ENCODE peak calls at places on chromosomes 12 and 14, in five cellular contexts. One of them, this sample, is unnamed.
A peak's percentile ranks its signal among the peaks of the same experiment; 100 is the strongest.

GRCh38 chr14:28767851-28768548 is 1.4 kb downstream of the FOXG1 start:
- DNase-seq in GM12878: no peak
- DNase-seq in HepG2: no peak
- DNase-seq in A549: no peak
- DNase-seq in endothelial cell of umbilical vein: no peak
- DNase-seq in this sample: no peak

GRCh38 chr14:65949711-65950516 is 536.3 kb upstream of the CCDC196 start:
- DNase-seq in HepG2: peak; percentile 29
- DNase-seq in endothelial cell of umbilical vein: no peak
- DNase-seq in GM12878: no peak
- DNase-seq in A549: peak; percentile 28
- DNase-seq in this sample: no peak

GRCh38 chr14:88551094-88551870 is 3.5 kb downstream of the PTPN21 start:
- DNase-seq in endothelial cell of umbilical vein: peak; percentile 80
- DNase-seq in GM12878: no peak
- DNase-seq in HepG2: no peak
- DNase-seq in A549: peak; percentile 91
- DNase-seq in this sample: no peak

GRCh38 chr12:5648692-5649338 is 216.9 kb downstream of the NTF3 start:
- DNase-seq in GM12878: no peak
- DNase-seq in endothelial cell of umbilical vein: no peak
- DNase-seq in HepG2: peak; percentile 27
- DNase-seq in A549: peak; percentile 35
- DNase-seq in this sample: peak; percentile 17

GRCh38 chr14:81452766-81453165 is 52.6 kb upstream of the STON2 start:
- DNase-seq in endothelial cell of umbilical vein: no peak
- DNase-seq in HepG2: no peak
- DNase-seq in GM12878: no peak
- DNase-seq in A549: no peak
- DNase-seq in this sample: no peak

GRCh38 chr14:73736842-73737241 is 22.7 kb upstream of the PNMA1 start:
- DNase-seq in HepG2: no peak
- DNase-seq in A549: no peak
- DNase-seq in GM12878: no peak
- DNase-seq in endothelial cell of umbilical vein: no peak
- DNase-seq in this sample: no peak

GRCh38 chr14:58701156-58701555 is 63.4 kb downstream of the DACT1 start:
- DNase-seq in A549: no peak
- DNase-seq in endothelial cell of umbilical vein: no peak
- DNase-seq in GM12878: no peak
- DNase-seq in HepG2: no peak
- DNase-seq in this sample: no peak

GRCh38 chr14:38016497-38016896 is 191.2 kb upstream of the SSTR1 start:
- DNase-seq in A549: no peak
- DNase-seq in HepG2: peak; percentile 41
- DNase-seq in GM12878: no peak
- DNase-seq in endothelial cell of umbilical vein: no peak
- DNase-seq in this sample: peak; percentile 13

GRCh38 chr14:105020815-105021655 is at the start of gene CDCA4:
- DNase-seq in GM12878: peak; percentile 66
- DNase-seq in A549: peak; percentile 96
- DNase-seq in HepG2: peak; percentile 88
- DNase-seq in endothelial cell of umbilical vein: peak; percentile 96
- DNase-seq in this sample: peak; percentile 96

GRCh38 chr12:1833596-1834028 is 13.2 kb downstream of the LRTM2 start:
- DNase-seq in endothelial cell of umbilical vein: no peak
- DNase-seq in HepG2: no peak
- DNase-seq in A549: no peak
- DNase-seq in GM12878: no peak
- DNase-seq in this sample: no peak

GRCh38 chr14:29710015-29710414 is 217.6 kb downstream of the PRKD1 start:
- DNase-seq in GM12878: no peak
- DNase-seq in endothelial cell of umbilical vein: peak; percentile 6
- DNase-seq in HepG2: no peak
- DNase-seq in A549: no peak
- DNase-seq in this sample: no peak

GRCh38 chr12:103840399-103840880 is 594 bp downstream of the NT5DC3 start:
- DNase-seq in GM12878: no peak
- DNase-seq in endothelial cell of umbilical vein: peak; percentile 14
- DNase-seq in HepG2: no peak
- DNase-seq in A549: peak; percentile 40
- DNase-seq in this sample: peak; percentile 67

GRCh38 chr12:6202331-6202730 is 2.1 kb downstream of the CD9 start:
- DNase-seq in GM12878: no peak
- DNase-seq in A549: no peak
- DNase-seq in endothelial cell of umbilical vein: no peak
- DNase-seq in HepG2: no peak
- DNase-seq in this sample: no peak

GRCh38 chr12:52151153-52151858 is 40.5 kb downstream of the KRT80 start:
- DNase-seq in A549: peak; percentile 57
- DNase-seq in HepG2: no peak
- DNase-seq in endothelial cell of umbilical vein: no peak
- DNase-seq in GM12878: no peak
- DNase-seq in this sample: no peak

GRCh38 chr14:101256266-101256665 is 305.0 kb upstream of the DIO3 start:
- DNase-seq in A549: no peak
- DNase-seq in endothelial cell of umbilical vein: no peak
- DNase-seq in HepG2: no peak
- DNase-seq in GM12878: no peak
- DNase-seq in this sample: no peak

GRCh38 chr12:57216931-57217871 is 607 bp downstream of the NXPH4 start:
- DNase-seq in A549: no peak
- DNase-seq in GM12878: no peak
- DNase-seq in endothelial cell of umbilical vein: no peak
- DNase-seq in HepG2: no peak
- DNase-seq in this sample: peak; percentile 49

GRCh38 chr12:77062846-77063461 is 2.4 kb downstream of the E2F7 start:
- DNase-seq in endothelial cell of umbilical vein: peak; percentile 70
- DNase-seq in A549: no peak
- DNase-seq in HepG2: no peak
- DNase-seq in GM12878: peak; percentile 64
- DNase-seq in this sample: no peak

GRCh38 chr12:32418221-32418620 is 18.9 kb downstream of the FGD4 start:
- DNase-seq in GM12878: no peak
- DNase-seq in HepG2: no peak
- DNase-seq in endothelial cell of umbilical vein: no peak
- DNase-seq in A549: no peak
- DNase-seq in this sample: no peak

GRCh38 chr14:64707661-64708060 is 3.4 kb downstream of the PLEKHG3 start:
- DNase-seq in endothelial cell of umbilical vein: no peak
- DNase-seq in A549: peak; percentile 61
- DNase-seq in HepG2: peak; percentile 81
- DNase-seq in GM12878: no peak
- DNase-seq in this sample: peak; percentile 61

GRCh38 chr12:27595231-27595642 is 71.2 kb downstream of the PPFIBP1 start:
- DNase-seq in GM12878: no peak
- DNase-seq in endothelial cell of umbilical vein: peak; percentile 69
- DNase-seq in A549: peak; percentile 45
- DNase-seq in HepG2: peak; percentile 10
- DNase-seq in this sample: no peak

GRCh38 chr12:52045794-52046199 is 5.4 kb upstream of the NR4A1 start:
- DNase-seq in endothelial cell of umbilical vein: peak; percentile 42
- DNase-seq in GM12878: no peak
- DNase-seq in HepG2: no peak
- DNase-seq in A549: peak; percentile 60
- DNase-seq in this sample: peak; percentile 70

GRCh38 chr14:104721704-104722431 is 2.2 kb upstream of the ADSS1 start:
- DNase-seq in endothelial cell of umbilical vein: no peak
- DNase-seq in GM12878: no peak
- DNase-seq in A549: no peak
- DNase-seq in HepG2: no peak
- DNase-seq in this sample: no peak

GRCh38 chr14:39265032-39265431 is 31.3 kb downstream of the MIA2 start:
- DNase-seq in A549: peak; percentile 55
- DNase-seq in endothelial cell of umbilical vein: no peak
- DNase-seq in GM12878: no peak
- DNase-seq in HepG2: no peak
- DNase-seq in this sample: peak; percentile 42

GRCh38 chr12:105385141-105385540 is 54.6 kb downstream of the C12orf75 start:
- DNase-seq in A549: no peak
- DNase-seq in endothelial cell of umbilical vein: no peak
- DNase-seq in GM12878: no peak
- DNase-seq in HepG2: no peak
- DNase-seq in this sample: peak; percentile 23

GRCh38 chr14:100323121-100323941 is at the start of gene SLC25A47:
- DNase-seq in A549: no peak
- DNase-seq in HepG2: no peak
- DNase-seq in endothelial cell of umbilical vein: no peak
- DNase-seq in GM12878: no peak
- DNase-seq in this sample: no peak

GRCh38 chr14:20707622-20708021 is 19.1 kb downstream of the ANG start:
- DNase-seq in endothelial cell of umbilical vein: peak; percentile 57
- DNase-seq in GM12878: no peak
- DNase-seq in HepG2: no peak
- DNase-seq in A549: peak; percentile 16
- DNase-seq in this sample: no peak

GRCh38 chr14:74793506-74794155 is 30.5 kb downstream of the YLPM1 start:
- DNase-seq in HepG2: no peak
- DNase-seq in GM12878: no peak
- DNase-seq in endothelial cell of umbilical vein: peak; percentile 63
- DNase-seq in A549: peak; percentile 16
- DNase-seq in this sample: peak; percentile 8

DNA sequence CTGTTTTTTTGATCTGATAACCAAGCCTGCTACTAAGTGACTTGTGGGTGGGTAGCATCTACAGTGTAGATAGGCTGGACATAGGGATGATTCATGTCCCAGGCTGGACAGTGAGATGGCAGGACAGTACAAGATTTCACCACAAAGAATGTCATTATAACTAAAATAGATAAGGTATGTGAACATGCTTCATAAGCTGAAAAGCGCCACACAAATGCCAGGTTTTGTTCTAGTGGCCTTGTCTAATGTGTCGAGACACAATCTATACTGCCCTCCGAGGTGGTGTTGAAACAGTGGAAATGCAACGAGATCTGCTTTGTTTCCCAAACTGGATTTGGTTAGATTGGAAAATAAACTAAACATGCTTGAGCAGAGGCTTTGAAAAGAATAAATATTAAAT is 4.4 kb downstream of the LGALS3 start:
- DNase-seq in GM12878: no peak
- DNase-seq in endothelial cell of umbilical vein: peak; percentile 49
- DNase-seq in HepG2: no peak
- DNase-seq in A549: no peak
- DNase-seq in this sample: peak; percentile 41
- TF ChIP-seq POLR2A in GM12878: no peak
- TF ChIP-seq POLR2A in endothelial cell of umbilical vein: no peak
- TF ChIP-seq POLR2A in HepG2: no peak
- TF ChIP-seq POLR2A in A549: no peak
- TF ChIP-seq POLR2A in this sample: no peak

GRCh38 chr12:95385646-95386045 is 88.3 kb upstream of the METAP2 start:
- DNase-seq in A549: no peak
- DNase-seq in endothelial cell of umbilical vein: no peak
- DNase-seq in HepG2: no peak
- DNase-seq in GM12878: no peak
- DNase-seq in this sample: no peak
- TF ChIP-seq MYC in A549: no peak
- TF ChIP-seq MYC in endothelial cell of umbilical vein: no peak
- TF ChIP-seq MYC in HepG2: no peak
- TF ChIP-seq MYC in GM12878: no peak
- TF ChIP-seq MYC in this sample: no peak

GRCh38 chr12:23025372-23026021 is 400.5 kb downstream of the ETNK1 start:
- DNase-seq in A549: no peak
- DNase-seq in endothelial cell of umbilical vein: no peak
- DNase-seq in HepG2: no peak
- DNase-seq in GM12878: no peak
- DNase-seq in this sample: no peak
- TF ChIP-seq POLR2A in A549: no peak
- TF ChIP-seq POLR2A in endothelial cell of umbilical vein: no peak
- TF ChIP-seq POLR2A in HepG2: no peak
- TF ChIP-seq POLR2A in GM12878: no peak
- TF ChIP-seq POLR2A in this sample: no peak

DNA sequence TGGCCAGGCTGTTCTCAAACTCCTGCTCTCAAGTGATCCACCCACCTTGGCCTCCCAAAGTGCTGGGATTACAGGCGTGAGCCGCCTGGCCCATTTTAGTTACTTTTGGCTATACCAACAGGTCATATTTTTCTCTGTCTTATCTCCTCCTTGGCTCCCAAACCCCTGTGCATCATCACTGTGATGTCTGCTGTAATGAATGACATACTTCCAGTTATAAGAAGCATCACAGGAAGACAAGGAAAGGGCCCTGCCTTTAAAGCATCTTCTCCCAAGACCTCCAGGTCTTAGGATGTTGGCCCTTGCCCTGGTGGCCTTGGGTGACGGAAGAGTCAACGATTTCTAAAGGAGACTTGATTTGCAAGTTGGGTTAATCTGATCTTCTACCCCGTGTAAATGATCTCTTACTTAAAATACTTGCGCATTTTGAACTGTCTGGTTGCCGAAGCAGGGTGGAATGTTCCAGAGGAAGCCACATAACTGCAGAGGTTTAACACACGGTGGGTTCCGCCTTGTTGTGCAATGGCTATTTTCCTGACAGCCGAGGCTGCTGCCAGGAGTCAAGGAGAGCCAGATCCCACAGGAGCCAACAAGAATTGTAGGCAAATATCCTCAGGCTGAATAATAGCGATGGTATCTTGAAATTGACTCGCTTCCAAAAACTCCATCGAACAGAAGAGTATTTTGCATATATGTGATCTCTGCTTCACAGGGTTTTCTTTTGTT is 55.7 kb upstream of the PLXNC1 start:
- DNase-seq in GM12878: no peak
- DNase-seq in endothelial cell of umbilical vein: no peak
- DNase-seq in A549: no peak
- DNase-seq in HepG2: no peak
- DNase-seq in this sample: no peak
- TF ChIP-seq MYC in GM12878: no peak
- TF ChIP-seq MYC in endothelial cell of umbilical vein: no peak
- TF ChIP-seq MYC in A549: no peak
- TF ChIP-seq MYC in HepG2: no peak
- TF ChIP-seq MYC in this sample: no peak

DNA sequence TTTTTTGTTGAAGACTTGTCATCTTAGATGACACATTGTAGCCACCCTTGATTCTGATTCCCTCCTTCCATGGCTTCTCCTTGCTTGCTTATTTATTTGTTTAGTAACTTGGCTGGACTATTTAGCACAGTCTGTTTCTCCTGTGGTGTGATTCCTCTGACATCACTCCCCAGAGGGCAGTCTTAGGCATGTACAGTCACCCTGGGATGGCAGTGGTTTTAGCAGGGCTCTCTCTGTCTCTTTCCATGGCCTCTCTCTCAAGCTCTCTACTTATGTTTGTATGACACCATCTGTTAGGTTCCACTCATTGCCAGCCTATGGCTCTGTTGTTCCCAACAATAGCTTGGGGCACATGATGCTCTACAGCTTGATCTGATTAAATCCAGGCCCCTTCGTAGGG is 158.3 kb downstream of the ADGRD1 start:
- DNase-seq in A549: peak; percentile 31
- DNase-seq in HepG2: no peak
- DNase-seq in endothelial cell of umbilical vein: no peak
- DNase-seq in GM12878: no peak
- DNase-seq in this sample: no peak
- TF ChIP-seq POLR2A in A549: no peak
- TF ChIP-seq POLR2A in HepG2: no peak
- TF ChIP-seq POLR2A in endothelial cell of umbilical vein: no peak
- TF ChIP-seq POLR2A in GM12878: no peak
- TF ChIP-seq POLR2A in this sample: no peak